ENCODE peak calls at places on chromosomes 7 and 10, in five cellular contexts. N is type B pancreatic cell, B is PC-9, A is fibroblast of pulmonary artery, X is prostate gland. H is an unnamed sample.

GRCh38 chr10:68578945-68579344 is 18.8 kb downstream of the TET1 start:
- DNase-seq in N (no peak), B (no peak), A (peak), X (no peak), H (no peak)

GRCh38 chr7:127920787-127921438 is 110.3 kb downstream of the LRRC4 start:
- DNase-seq in N (no peak), B (no peak), A (peak), X (no peak), H (no peak)

GRCh38 chr10:3102721-3103410 is 35.5 kb downstream of the PFKP start:
- DNase-seq in N (no peak), B (no peak), A (peak), X (peak), H (peak)

GRCh38 chr10:102868976-102869289 is 337 bp upstream of the AS3MT start:
- DNase-seq in N (no peak), B (no peak), A (no peak), X (no peak), H (no peak)

GRCh38 chr10:49165940-49166803 is 22.0 kb downstream of the TMEM273 start:
- DNase-seq in N (no peak), B (no peak), A (no peak), X (no peak), H (no peak)

GRCh38 chr7:99473315-99473596 is 566 bp downstream of the ZNF789 start:
- DNase-seq in N (no peak), B (peak), A (peak), X (peak), H (peak)

GRCh38 chr10:68989317-68989990 is 851 bp downstream of the KIFBP start:
- DNase-seq in N (no peak), B (no peak), A (peak), X (no peak), H (no peak)

GRCh38 chr10:24894309-24894708 is 58.1 kb downstream of the PRTFDC1 start:
- DNase-seq in N (no peak), B (peak), A (peak), X (no peak), H (no peak)

GRCh38 chr10:11794566-11794965 is 28.6 kb upstream of the PROSER2 start:
- DNase-seq in N (no peak), B (no peak), A (no peak), X (no peak), H (no peak)

GRCh38 chr7:102073931-102074880 is 212.5 kb upstream of the SH2B2 start:
- DNase-seq in N (no peak), B (no peak), A (no peak), X (no peak), H (no peak)

GRCh38 chr10:878895-879294 is 52.6 kb downstream of the LARP4B start:
- DNase-seq in N (no peak), B (no peak), A (no peak), X (no peak), H (no peak)

GRCh38 chr7:42678315-42678714 is 233.6 kb downstream of the C7orf25 start:
- DNase-seq in N (no peak), B (no peak), A (peak), X (no peak), H (no peak)

GRCh38 chr7:155456772-155457543 is 971 bp upstream of the EN2 start:
- DNase-seq in N (peak), B (no peak), A (peak), X (peak), H (no peak)

GRCh38 chr7:31192996-31193395 is 140.9 kb downstream of the ADCYAP1R1 start:
- DNase-seq in N (peak), B (peak), A (peak), X (peak), H (peak)

GRCh38 chr7:2941201-2941859 is 97.2 kb upstream of the GNA12 start:
- DNase-seq in N (no peak), B (no peak), A (no peak), X (no peak), H (no peak)

DNA sequence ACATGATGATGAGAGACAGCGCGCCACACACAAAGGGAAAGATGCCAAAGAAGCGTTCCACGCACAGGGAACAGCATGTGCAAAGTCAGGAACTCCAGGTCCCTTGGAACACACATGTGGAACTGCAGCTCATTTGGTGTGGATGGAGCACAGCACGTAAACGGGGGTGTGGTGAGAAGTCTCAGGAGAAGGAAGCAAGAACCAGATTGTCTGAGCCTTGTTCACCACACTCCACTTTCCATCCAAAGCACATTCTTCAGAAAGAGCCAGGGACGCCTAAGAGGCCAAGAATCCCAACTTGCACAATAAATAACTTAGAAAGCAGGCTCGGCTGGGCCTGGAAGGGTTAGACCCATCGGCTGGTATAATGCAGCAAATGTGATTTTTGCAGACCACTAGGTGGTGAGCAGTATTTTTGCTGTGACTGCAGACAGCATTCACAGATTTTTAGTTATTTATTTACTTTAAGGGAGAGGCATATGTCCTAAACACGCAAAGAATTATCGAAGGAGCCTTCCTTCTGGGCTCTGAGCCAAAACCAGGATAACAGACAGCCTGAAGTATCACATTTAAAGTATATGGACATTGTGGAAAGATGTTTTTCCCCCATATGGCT is 27.9 kb upstream of the ASCC1 start:
- DNase-seq in N (no peak), B (peak), A (peak), X (peak), H (peak)
- TF ChIP-seq CTCF in N (peak), B (peak), A (peak), X (peak), H (peak)

DNA sequence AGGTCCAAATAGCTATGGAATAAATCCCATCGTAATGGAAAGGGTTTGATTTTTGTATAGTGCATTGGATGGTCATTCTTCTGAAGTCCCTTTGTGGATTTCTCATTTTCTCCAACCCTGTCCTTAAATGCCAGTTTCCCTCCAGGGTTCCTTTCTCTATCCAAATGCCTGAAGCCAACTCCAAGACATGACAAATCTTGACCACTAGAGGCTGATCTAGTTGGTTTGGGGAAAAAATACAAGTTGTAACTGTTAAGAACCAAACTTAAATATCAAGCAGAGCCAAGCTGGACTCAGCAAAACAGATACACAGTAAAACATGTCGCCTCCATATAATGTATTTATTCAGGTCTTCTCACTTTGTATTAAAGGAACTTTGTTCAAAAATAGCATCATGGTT is 28.7 kb downstream of the FRMD4A start:
- DNase-seq in N (no peak), B (no peak), A (peak), X (no peak), H (no peak)
- TF ChIP-seq CTCF in N (peak), B (no peak), A (peak), X (no peak), H (peak)

GRCh38 chr10:60099998-60100747 is 193.8 kb upstream of the CCDC6 start:
- DNase-seq in N (no peak), B (peak), A (peak), X (no peak), H (peak)
- TF ChIP-seq CTCF in N (peak), B (peak), A (peak), X (peak), H (peak)

GRCh38 chr7:115217373-115217772 is 295.5 kb downstream of the MDFIC start:
- DNase-seq in N (no peak), B (no peak), A (peak), X (no peak), H (no peak)
- TF ChIP-seq CTCF in N (peak), B (peak), A (peak), X (peak), H (peak)

GRCh38 chr10:13271552-13272163 is 28.2 kb downstream of the PHYH start:
- DNase-seq in N (no peak), B (peak), A (peak), X (no peak), H (no peak)
- TF ChIP-seq CTCF in N (peak), B (peak), A (peak), X (no peak), H (peak)

H was measured in LNCaP clone FGC.